ENCODE peak calls at places on chromosomes 1 and 21, in nine cellular contexts. P is neural crest cell, Z is heart left ventricle, G is cardiac muscle cell, V is H9, I is AG04450, A is Calu3, F is HFFc6, U is foreskin keratinocyte. W is an unnamed sample.
A peak's percentile ranks its signal among the peaks of the same experiment; 100 is the strongest.

GRCh38 chr1:2311184-2312032 is 79.9 kb downstream of the MORN1 start:
- DNase-seq in U (no peak), G (peak; percentile 62), I (no peak), V (peak; percentile 88), Z (no peak), P (peak; percentile 59), A (peak; percentile 51), F (peak; percentile 40), W (no peak)

GRCh38 chr1:32991819-32992488 is 27.3 kb upstream of the RNF19B start:
- DNase-seq in Z (no peak), V (no peak), A (no peak), P (no peak), U (no peak), I (no peak), G (no peak), F (no peak), W (no peak)

GRCh38 chr1:21292503-21292990 is 2.3 kb upstream of the ECE1 start:
- DNase-seq in U (no peak), V (no peak), Z (no peak), I (no peak), G (no peak), F (no peak), A (no peak), P (no peak), W (no peak)

GRCh38 chr21:44299085-44299457 is 782 bp upstream of the PFKL start:
- DNase-seq in V (no peak), Z (no peak), F (peak; percentile 3), I (no peak), P (no peak), U (no peak), G (no peak), A (no peak), W (no peak)

GRCh38 chr1:93437976-93438605 is 9.8 kb upstream of the FNBP1L start:
- DNase-seq in Z (no peak), V (no peak), G (peak; percentile 74), I (peak; percentile 20), P (no peak), A (no peak), F (peak; percentile 45), U (peak; percentile 32), W (no peak)

GRCh38 chr1:180190091-180190490 is 35.4 kb downstream of the QSOX1 start:
- DNase-seq in Z (no peak), V (no peak), A (no peak), F (no peak), P (no peak), G (no peak), I (no peak), U (no peak), W (no peak)

GRCh38 chr1:219265026-219265515 is 91.4 kb downstream of the LYPLAL1 start:
- DNase-seq in P (no peak), A (no peak), I (no peak), U (peak; percentile 15), V (no peak), G (no peak), Z (no peak), F (no peak), W (no peak)

GRCh38 chr21:17611414-17612022 is 1.2 kb downstream of the BTG3 start:
- DNase-seq in V (peak; percentile 70), U (peak; percentile 82), P (peak; percentile 54), G (peak; percentile 94), F (peak; percentile 79), Z (peak; percentile 83), A (peak; percentile 61), I (peak; percentile 77), W (peak; percentile 66)

GRCh38 chr1:66349277-66349676 is 184.7 kb upstream of the SGIP1 start:
- DNase-seq in P (no peak), I (no peak), Z (no peak), G (no peak), V (no peak), F (no peak), U (no peak), A (no peak), W (no peak)

GRCh38 chr1:17046043-17046657 is 7.7 kb downstream of the SDHB start:
- DNase-seq in G (peak; percentile 79), Z (no peak), I (peak; percentile 44), F (peak; percentile 73), U (peak; percentile 30), P (no peak), A (no peak), V (no peak), W (peak; percentile 31)

GRCh38 chr1:204826970-204827369 is 43.7 kb upstream of the NFASC start:
- DNase-seq in I (no peak), A (peak; percentile 47), P (peak; percentile 20), V (peak; percentile 87), Z (no peak), U (no peak), G (peak; percentile 9), F (no peak), W (no peak)

GRCh38 chr1:234607091-234608025 is 2.6 kb downstream of the IRF2BP2 start:
- DNase-seq in A (peak; percentile 51), U (peak; percentile 39), P (no peak), V (no peak), G (peak; percentile 57), I (no peak), Z (peak; percentile 51), F (no peak), W (no peak)
- TF ChIP-seq CTCF in A (no peak), U (peak; percentile 28), P (peak; percentile 41), V (peak; percentile 46), G (peak; percentile 23), I (peak; percentile 33), Z (no peak), F (peak; percentile 51), W (no peak)

DNA sequence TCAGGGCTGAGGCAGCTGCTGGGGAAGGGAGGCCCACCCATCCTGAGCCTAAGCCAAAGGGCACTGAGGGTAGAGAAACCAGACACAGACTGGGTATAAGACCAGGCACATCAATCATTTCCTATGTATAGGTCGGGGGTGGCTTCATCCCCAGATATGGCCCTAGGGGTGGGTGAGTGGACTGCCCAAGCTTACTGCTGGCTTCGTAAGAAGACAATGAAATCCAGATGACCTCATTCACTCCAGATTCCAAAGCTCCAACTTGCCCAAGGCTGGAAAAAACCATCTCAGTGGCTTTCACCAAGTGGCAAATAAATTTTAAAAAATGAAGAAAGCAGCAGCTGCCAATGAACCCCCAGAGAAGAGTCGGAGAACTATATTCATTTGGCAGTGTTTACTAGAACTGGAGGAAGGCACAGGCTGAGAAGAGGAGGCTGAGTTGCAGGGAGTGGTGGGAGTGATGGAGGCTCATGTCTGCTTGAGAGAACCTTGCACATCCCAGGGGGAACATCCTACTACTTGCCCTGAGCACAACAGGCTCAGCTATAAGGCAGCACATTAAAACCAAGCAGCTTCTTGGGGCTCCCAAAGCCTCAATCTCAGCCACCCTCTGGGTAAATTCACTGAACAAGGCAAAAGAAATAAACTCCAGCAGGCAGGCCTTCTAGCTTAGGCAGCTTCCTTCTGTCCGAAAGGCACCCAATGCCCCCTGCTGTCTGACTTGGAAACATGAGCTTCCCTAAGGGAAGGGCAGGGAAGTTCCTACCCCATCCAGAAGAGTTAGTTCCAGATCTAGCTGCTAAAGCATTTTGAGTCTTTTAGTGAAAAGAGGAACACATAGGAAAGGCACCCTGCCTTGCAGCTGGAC is 14.1 kb downstream of the PEA15 start:
- DNase-seq in Z (peak; percentile 63), A (peak; percentile 60), F (peak; percentile 76), U (peak; percentile 77), V (peak; percentile 67), G (peak; percentile 78), P (peak; percentile 31), I (peak; percentile 55), W (peak; percentile 29)
- TF ChIP-seq CTCF in Z (peak; percentile 70), A (peak; percentile 36), F (peak; percentile 79), U (peak; percentile 71), V (peak; percentile 62), G (peak; percentile 71), P (peak; percentile 67), I (peak; percentile 84), W (peak; percentile 64)

GRCh38 chr1:83834621-83835264 is 164.2 kb downstream of the TTLL7 start:
- DNase-seq in I (no peak), U (no peak), G (no peak), A (no peak), Z (no peak), V (no peak), P (no peak), F (no peak), W (no peak)
- TF ChIP-seq CTCF in I (no peak), U (peak; percentile 18), G (peak; percentile 1), A (no peak), Z (no peak), V (peak; percentile 49), P (peak; percentile 28), F (peak; percentile 30), W (peak; percentile 8)

GRCh38 chr1:115040501-115040900 is 10.9 kb downstream of the TSHB start:
- DNase-seq in U (no peak), F (no peak), V (no peak), Z (no peak), A (no peak), G (no peak), I (no peak), P (no peak), W (no peak)
- TF ChIP-seq CTCF in U (peak; percentile 50), F (peak; percentile 40), V (peak; percentile 53), Z (no peak), A (no peak), G (no peak), I (no peak), P (no peak), W (peak; percentile 20)